ENCODE peak calls at places on chromosome 13, in nine cellular contexts. M is tibial artery, Y is kidney epithelial cell, W is HepG2, P is heart right ventricle, Q is tibial nerve, J is heart left ventricle, O is upper lobe of right lung, K is AG04450. A is an unnamed sample.

GRCh38 chr13:36736119-36736726 is 62.4 kb downstream of the SERTM1 start:
- DNase-seq in M (no peak), Y (no peak), W (peak; percentile 35), P (no peak), Q (peak; percentile 64), J (peak; percentile 24), O (no peak), K (peak; percentile 37), A (peak; percentile 83)

GRCh38 chr13:48769107-48769704 is 115.5 kb downstream of the CYSLTR2 start:
- DNase-seq in M (peak; percentile 82), Y (peak; percentile 53), W (peak; percentile 82), P (no peak), Q (peak; percentile 100), J (peak; percentile 86), O (no peak), K (peak; percentile 86), A (peak; percentile 97)

GRCh38 chr13:109869312-109870237 is 83.2 kb upstream of the IRS2 start:
- DNase-seq in M (peak; percentile 88), Y (peak; percentile 47), W (no peak), P (peak; percentile 81), Q (no peak), J (peak; percentile 73), O (peak; percentile 86), K (peak; percentile 20), A (peak; percentile 85)

GRCh38 chr13:29771247-29771646 is 79.2 kb downstream of the UBL3 start:
- DNase-seq in M (no peak), Y (no peak), W (peak; percentile 23), P (no peak), Q (no peak), J (no peak), O (no peak), K (no peak), A (peak; percentile 59)

GRCh38 chr13:28564030-28564429 is 69.1 kb upstream of the FLT1 start:
- DNase-seq in M (no peak), Y (no peak), W (no peak), P (no peak), Q (no peak), J (no peak), O (peak; percentile 87), K (no peak), A (no peak)

GRCh38 chr13:45448965-45449559 is 15.7 kb upstream of the COG3 start:
- DNase-seq in M (no peak), Y (no peak), W (peak; percentile 61), P (no peak), Q (no peak), J (no peak), O (no peak), K (no peak), A (no peak)

GRCh38 chr13:29284726-29285125 is 310.8 kb downstream of the SLC7A1 start:
- DNase-seq in M (no peak), Y (no peak), W (no peak), P (no peak), Q (no peak), J (no peak), O (no peak), K (no peak), A (no peak)

GRCh38 chr13:59979589-59979988 is 184.1 kb downstream of the DIAPH3 start:
- DNase-seq in M (no peak), Y (no peak), W (no peak), P (no peak), Q (no peak), J (no peak), O (no peak), K (no peak), A (no peak)

GRCh38 chr13:106104281-106104901 is 431.1 kb downstream of the EFNB2 start:
- DNase-seq in M (no peak), Y (peak; percentile 86), W (no peak), P (no peak), Q (no peak), J (no peak), O (no peak), K (peak; percentile 60), A (peak; percentile 85)

GRCh38 chr13:27113436-27113835 is 58.2 kb downstream of the USP12 start:
- DNase-seq in M (no peak), Y (no peak), W (no peak), P (no peak), Q (no peak), J (no peak), O (no peak), K (no peak), A (no peak)

GRCh38 chr13:20159646-20160345 is 1.1 kb downstream of the GJA3 start:
- DNase-seq in M (no peak), Y (no peak), W (no peak), P (no peak), Q (no peak), J (no peak), O (no peak), K (no peak), A (peak; percentile 32)

GRCh38 chr13:78147905-78148304 is 229.3 kb upstream of the EDNRB start:
- DNase-seq in M (no peak), Y (peak; percentile 72), W (no peak), P (no peak), Q (no peak), J (no peak), O (no peak), K (peak; percentile 27), A (peak; percentile 89)

GRCh38 chr13:97344250-97345175 is 89.5 kb upstream of the RAP2A start:
- DNase-seq in M (no peak), Y (peak; percentile 16), W (peak; percentile 62), P (peak; percentile 49), Q (peak; percentile 48), J (peak; percentile 51), O (no peak), K (no peak), A (peak; percentile 81)

GRCh38 chr13:98939552-98940306 is 38.1 kb downstream of the DOCK9 start:
- DNase-seq in M (no peak), Y (no peak), W (no peak), P (no peak), Q (no peak), J (no peak), O (no peak), K (no peak), A (peak; percentile 51)

DNA sequence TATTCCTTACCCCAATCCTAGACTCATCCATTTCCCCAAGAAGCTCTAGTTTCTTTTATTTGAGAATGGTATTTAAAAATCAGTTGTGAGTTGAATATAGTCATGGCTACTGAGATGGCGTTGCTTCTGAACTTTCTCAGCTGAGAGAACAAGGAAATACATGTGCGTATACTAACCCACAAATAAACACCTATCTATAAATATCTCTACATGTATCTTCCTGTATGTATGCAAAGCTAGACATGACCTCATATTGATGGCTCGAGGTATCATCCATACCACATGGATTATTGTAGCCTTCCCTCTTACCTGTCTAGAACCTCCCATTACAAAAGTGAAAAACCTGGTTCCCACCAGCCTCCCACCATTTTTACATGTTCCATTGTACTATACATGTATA is 141.0 kb downstream of the UFM1 start:
- DNase-seq in M (no peak), Y (no peak), W (no peak), P (no peak), Q (no peak), J (no peak), O (no peak), K (no peak), A (no peak)
- TF ChIP-seq CTCF in M (no peak), Y (no peak), W (no peak), P (no peak), Q (no peak), J (no peak), O (no peak), K (no peak), A (no peak)

GRCh38 chr13:24921881-24922280 is 157.9 kb downstream of the RNF17 start:
- DNase-seq in M (no peak), Y (no peak), W (no peak), P (no peak), Q (no peak), J (no peak), O (no peak), K (no peak), A (no peak)
- H3K4me3 ChIP-seq in M (peak overlapping the region; percentile 89), Y (peak overlapping the region; percentile 97), W (peak overlapping the region; percentile 91), P (peak overlapping the region; percentile 96), Q (peak overlapping the region; percentile 90), J (peak overlapping the region; percentile 92), O (peak overlapping the region; percentile 95), K (peak overlapping the region; percentile 87), A (peak overlapping the region; percentile 64)

GRCh38 chr13:40338217-40338616 is 328.2 kb downstream of the FOXO1 start:
- DNase-seq in M (no peak), Y (no peak), W (no peak), P (no peak), Q (no peak), J (no peak), O (no peak), K (no peak), A (no peak)

GRCh38 chr13:40341086-40341471 is 325.4 kb downstream of the FOXO1 start:
- DNase-seq in M (no peak), Y (no peak), W (no peak), P (no peak), Q (no peak), J (no peak), O (no peak), K (no peak), A (peak; percentile 49)

GRCh38 chr13:40341501-40341900 is 324.9 kb downstream of the FOXO1 start:
- DNase-seq in M (no peak), Y (no peak), W (no peak), P (no peak), Q (no peak), J (no peak), O (no peak), K (no peak), A (no peak)

GRCh38 chr13:40342461-40342860 is 324.0 kb downstream of the FOXO1 start:
- DNase-seq in M (no peak), Y (no peak), W (no peak), P (no peak), Q (no peak), J (no peak), O (no peak), K (no peak), A (no peak)

GRCh38 chr13:40340368-40341085 is 325.9 kb downstream of the FOXO1 start:
- DNase-seq in M (no peak), Y (no peak), W (no peak), P (no peak), Q (no peak), J (no peak), O (no peak), K (no peak), A (peak; percentile 47)
- TF ChIP-seq CTCF in M (no peak), Y (no peak), W (no peak), P (no peak), Q (no peak), J (no peak), O (no peak), K (no peak), A (peak; percentile 11)

DNA sequence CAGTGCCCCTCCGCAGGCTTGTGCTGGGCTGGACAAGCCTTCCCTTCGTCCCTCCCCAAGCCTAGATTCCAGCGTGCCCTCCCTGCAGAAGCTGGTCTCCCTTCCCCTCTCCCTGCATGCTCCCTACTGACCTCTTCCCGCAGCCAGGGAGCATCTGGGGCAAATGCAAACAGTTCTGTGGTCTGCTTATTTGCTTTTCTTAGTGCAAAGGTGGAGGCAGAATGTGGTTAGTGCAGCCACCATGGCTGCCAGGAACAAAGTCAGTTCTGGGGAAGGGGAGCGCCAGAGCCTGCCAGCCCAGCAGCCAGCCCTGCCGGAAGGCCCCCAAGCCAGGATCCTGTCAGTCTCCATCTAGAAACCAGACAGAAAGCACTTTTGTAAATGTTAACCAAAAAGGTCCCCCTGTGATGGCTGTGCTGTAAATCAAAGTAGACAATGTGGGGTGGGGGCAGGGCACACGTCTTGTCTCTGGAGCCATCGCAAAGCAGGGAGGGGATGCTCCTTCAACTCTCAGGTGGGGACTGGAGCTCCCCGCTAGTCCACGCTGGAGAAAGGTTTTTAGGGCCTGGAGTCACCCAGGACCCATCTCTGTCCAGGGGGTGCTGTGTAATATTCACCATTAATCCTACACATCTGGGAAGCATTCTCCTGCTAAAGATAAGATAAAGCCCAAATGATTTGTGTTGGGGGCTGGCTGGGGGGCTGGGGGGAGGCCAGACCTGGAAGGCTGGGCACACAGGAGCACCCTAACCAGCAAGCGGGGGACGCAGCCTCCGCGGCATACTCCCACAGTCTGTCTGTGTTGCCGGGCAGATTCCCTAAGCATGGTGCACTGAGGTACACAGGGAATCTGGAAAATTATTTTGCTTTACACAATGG is 30.9 kb downstream of the SERP2 start:
- DNase-seq in M (no peak), Y (no peak), W (peak; percentile 93), P (no peak), Q (no peak), J (no peak), O (no peak), K (no peak), A (no peak)
- H3K4me3 ChIP-seq in M (no peak overlapping the region), Y (no peak overlapping the region), W (peak overlapping the region; percentile 78), P (no peak overlapping the region), Q (no peak overlapping the region), J (no peak overlapping the region), O (no peak overlapping the region), K (no peak overlapping the region), A (no peak overlapping the region)